ENCODE peak calls at places on chromosomes 6 and 20, in seven cellular contexts. K is amygdala; S is neural crest cell; J is AML-193; Q is astrocyte of the cerebellum; M is CD4-positive, CD25-positive, alpha-beta regulatory T cell; Y is A172. H is an unnamed sample.

GRCh38 chr6:37483917-37484785 is 15.5 kb downstream of the CCDC167 start:
- DNase-seq in K (peak; percentile 18), S (peak; percentile 72), J (peak; percentile 29), Q (no peak), M (peak; percentile 72), Y (peak; percentile 22), H (peak; percentile 50)

GRCh38 chr6:26530203-26530602 is 8.0 kb upstream of the HMGN4 start:
- DNase-seq in K (no peak), S (no peak), J (no peak), Q (no peak), M (no peak), Y (no peak), H (no peak)

GRCh38 chr6:83168556-83168955 is 24.5 kb downstream of the PGM3 start:
- DNase-seq in K (no peak), S (no peak), J (no peak), Q (no peak), M (no peak), Y (no peak), H (no peak)

GRCh38 chr6:105757512-105758200 is 328.5 kb upstream of the PRDM1 start:
- DNase-seq in K (no peak), S (no peak), J (no peak), Q (no peak), M (no peak), Y (peak; percentile 8), H (no peak)

GRCh38 chr6:48835421-48835958 is 627.6 kb downstream of the MMUT start:
- DNase-seq in K (no peak), S (no peak), J (no peak), Q (no peak), M (no peak), Y (peak; percentile 37), H (no peak)

GRCh38 chr20:49951160-49951559 is 15.0 kb downstream of the RNF114 start:
- DNase-seq in K (no peak), S (no peak), J (no peak), Q (peak; percentile 19), M (no peak), Y (peak; percentile 72), H (no peak)

GRCh38 chr20:54084727-54085368 is 14.5 kb upstream of the BCAS1 start:
- DNase-seq in K (no peak), S (no peak), J (no peak), Q (no peak), M (no peak), Y (no peak), H (no peak)

GRCh38 chr6:87315071-87315470 is 7.3 kb upstream of the SMIM8 start:
- DNase-seq in K (no peak), S (no peak), J (no peak), Q (no peak), M (no peak), Y (no peak), H (no peak)

GRCh38 chr6:21522773-21523490 is 70.6 kb upstream of the SOX4 start:
- DNase-seq in K (no peak), S (no peak), J (no peak), Q (no peak), M (no peak), Y (no peak), H (no peak)

GRCh38 chr20:40189621-40190020 is 499.4 kb downstream of the MAFB start:
- DNase-seq in K (no peak), S (no peak), J (no peak), Q (no peak), M (no peak), Y (no peak), H (no peak)

GRCh38 chr20:41110012-41110411 is 27.3 kb upstream of the PLCG1 start:
- DNase-seq in K (no peak), S (no peak), J (no peak), Q (no peak), M (no peak), Y (no peak), H (no peak)

GRCh38 chr20:5191829-5192569 is 65.2 kb downstream of the CDS2 start:
- DNase-seq in K (peak; percentile 48), S (no peak), J (peak; percentile 86), Q (peak; percentile 70), M (peak; percentile 21), Y (peak; percentile 87), H (peak; percentile 85)

GRCh38 chr6:150169609-150170008 is 26.8 kb downstream of the PPP1R14C start:
- DNase-seq in K (no peak), S (no peak), J (no peak), Q (peak; percentile 41), M (no peak), Y (peak; percentile 47), H (no peak)

GRCh38 chr6:24930386-24930785 is 5.4 kb downstream of the RIPOR2 start:
- DNase-seq in K (no peak), S (no peak), J (no peak), Q (peak; percentile 22), M (no peak), Y (peak; percentile 10), H (no peak)

GRCh38 chr6:134074151-134074712 is 21.8 kb upstream of the SLC2A12 start:
- DNase-seq in K (peak; percentile 72), S (peak; percentile 57), J (no peak), Q (no peak), M (no peak), Y (no peak), H (peak; percentile 92)

GRCh38 chr20:29314294-29314693 is 1943.2 kb upstream of the DEFB115 start:
- DNase-seq in K (no peak), S (no peak), J (no peak), Q (no peak), M (no peak), Y (no peak), H (no peak)

GRCh38 chr6:5876076-5876475 is 130.6 kb downstream of the NRN1 start:
- DNase-seq in K (no peak), S (no peak), J (no peak), Q (no peak), M (no peak), Y (no peak), H (no peak)

GRCh38 chr6:75217203-75217602 is 11.3 kb upstream of the COL12A1 start:
- DNase-seq in K (no peak), S (no peak), J (peak; percentile 13), Q (no peak), M (no peak), Y (peak; percentile 25), H (no peak)

H was measured in hippocampal formation.